ENCODE peak calls at places on chromosomes 13 and 19, in eight cellular contexts. J is IMR-90, H is cardiac muscle cell, X is lower lobe of right lung, C is endothelial cell of umbilical vein, L is pancreas, G is left ventricle myocardium inferior, Y is GM23338. R is an unnamed sample.

GRCh38 chr13:74191036-74191809 is 57.0 kb upstream of the KLF12 start:
- DNase-seq in J (peak; percentile 32), H (no peak), X (no peak), C (peak; percentile 63), L (no peak), G (no peak), Y (no peak), R (no peak)

GRCh38 chr19:45418812-45419211 is 4.9 kb downstream of the ERCC1 start:
- DNase-seq in J (no peak), H (no peak), X (no peak), C (no peak), L (no peak), G (no peak), Y (no peak), R (no peak)

GRCh38 chr13:51520524-51520923 is 63.7 kb upstream of the WDFY2 start:
- DNase-seq in J (peak; percentile 80), H (no peak), X (no peak), C (no peak), L (no peak), G (no peak), Y (no peak), R (no peak)

GRCh38 chr19:44071824-44072542 is at the start of gene ZNF284:
- DNase-seq in J (peak; percentile 93), H (peak; percentile 87), X (peak; percentile 84), C (peak; percentile 91), L (peak; percentile 91), G (peak; percentile 82), Y (peak; percentile 97), R (peak; percentile 72)

GRCh38 chr13:103188688-103189326 is 122.6 kb upstream of the SLC10A2 start:
- DNase-seq in J (no peak), H (peak; percentile 48), X (no peak), C (peak; percentile 5), L (no peak), G (no peak), Y (peak; percentile 57), R (no peak)

GRCh38 chr19:18284710-18285430 is 3.4 kb upstream of the JUND start:
- DNase-seq in J (no peak), H (no peak), X (no peak), C (no peak), L (no peak), G (no peak), Y (no peak), R (no peak)

GRCh38 chr19:46402725-46403124 is 10.6 kb downstream of the CCDC8 start:
- DNase-seq in J (no peak), H (no peak), X (peak; percentile 24), C (no peak), L (no peak), G (no peak), Y (no peak), R (no peak)

GRCh38 chr13:98222081-98222554 is 45.0 kb upstream of the RNF113B start:
- DNase-seq in J (peak; percentile 77), H (no peak), X (no peak), C (peak; percentile 88), L (peak; percentile 82), G (no peak), Y (no peak), R (no peak)

GRCh38 chr13:95349267-95349666 is 48.0 kb upstream of the ABCC4 start:
- DNase-seq in J (peak; percentile 40), H (no peak), X (no peak), C (no peak), L (no peak), G (no peak), Y (no peak), R (no peak)

GRCh38 chr19:16325161-16325527 is 518 bp downstream of the KLF2 start:
- DNase-seq in J (no peak), H (peak; percentile 56), X (peak; percentile 76), C (peak; percentile 30), L (no peak), G (peak; percentile 59), Y (peak; percentile 71), R (peak; percentile 49)

GRCh38 chr19:6720369-6721112 is at the start of gene C3:
- DNase-seq in J (peak; percentile 26), H (no peak), X (peak; percentile 68), C (no peak), L (peak; percentile 86), G (peak; percentile 62), Y (no peak), R (no peak)

GRCh38 chr13:59447846-59448620 is 715.7 kb downstream of the DIAPH3 start:
- DNase-seq in J (peak; percentile 75), H (no peak), X (no peak), C (no peak), L (no peak), G (no peak), Y (peak; percentile 98), R (no peak)

DNA sequence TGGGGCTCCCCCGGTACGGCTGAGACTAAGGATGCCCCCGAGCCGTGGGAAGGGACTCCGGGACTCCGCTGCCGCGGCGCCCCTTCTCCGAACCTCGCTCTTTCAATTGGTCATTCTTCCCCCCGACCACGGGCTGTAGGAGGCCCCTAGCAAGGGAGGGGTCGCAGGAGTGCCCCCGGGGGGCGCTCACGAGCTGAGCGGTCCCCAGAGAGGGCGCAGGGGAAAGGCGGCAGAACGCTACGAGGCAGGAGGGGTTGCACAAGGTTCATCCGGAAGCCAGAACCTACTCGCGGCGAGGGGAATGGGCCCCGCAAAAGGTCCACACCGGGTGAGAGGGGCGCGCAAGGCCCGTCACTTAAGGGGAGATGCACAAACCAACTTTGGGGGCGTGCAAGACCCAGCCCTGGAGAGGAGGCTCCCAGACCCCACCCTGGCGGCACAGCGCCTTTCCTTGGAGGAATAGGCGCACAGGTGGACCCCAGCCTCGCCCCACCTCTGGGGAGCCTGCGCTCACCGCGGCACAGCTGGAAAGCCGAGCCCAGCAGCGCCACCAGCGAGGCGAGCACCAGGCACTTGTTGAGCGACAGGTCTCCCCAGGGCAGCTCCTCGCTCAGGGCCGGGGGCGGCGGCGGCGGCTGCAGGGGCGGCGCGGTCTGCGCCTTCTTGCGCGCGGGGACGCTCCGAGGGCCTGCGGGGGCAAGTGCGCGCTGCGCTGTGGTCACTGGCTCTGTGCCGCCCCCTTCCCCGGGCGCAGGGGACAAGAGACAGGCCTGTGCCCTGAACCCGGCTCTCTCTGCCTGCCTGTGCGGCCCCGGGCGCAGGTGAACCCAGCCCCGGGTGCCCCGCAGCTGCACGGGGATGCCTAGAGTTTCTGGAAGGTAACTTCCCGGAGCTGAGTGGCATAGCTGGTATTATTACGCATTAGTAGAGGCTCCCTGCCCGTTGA is 2.8 kb downstream of the JSRP1 start:
- DNase-seq in J (no peak), H (peak; percentile 59), X (no peak), C (no peak), L (no peak), G (no peak), Y (peak; percentile 87), R (no peak)
- TF ChIP-seq CTCF in J (peak; percentile 19), H (peak; percentile 19), X (no peak), C (no peak), L (no peak), G (no peak), Y (peak; percentile 62), R (peak; percentile 70)

GRCh38 chr19:49435670-49436069 is 5.7 kb downstream of the SLC17A7 start:
- DNase-seq in J (no peak), H (no peak), X (no peak), C (no peak), L (no peak), G (no peak), Y (no peak), R (no peak)
- H3K27ac ChIP-seq in J (no peak overlapping the region), H (no peak overlapping the region), X (no peak overlapping the region), C (no peak overlapping the region), L (no peak overlapping the region), G (no peak overlapping the region), Y (no peak overlapping the region), R (no peak overlapping the region)

GRCh38 chr13:25175431-25175830 is 3.3 kb upstream of the AMER2 start:
- DNase-seq in J (no peak), H (no peak), X (no peak), C (no peak), L (no peak), G (no peak), Y (no peak), R (no peak)
- H3K27me3 ChIP-seq in J (peaks cover 39% of the 10 kb centered on the region), H (peaks cover 39% of the 10 kb centered on the region), X (peaks cover 48% of the 10 kb centered on the region), C (peaks cover 32% of the 10 kb centered on the region), L (no peaks in the 10 kb centered on the region), G (peaks cover 97% of the 10 kb centered on the region), Y (peaks cover 40% of the 10 kb centered on the region), R (peaks cover 58% of the 10 kb centered on the region)

DNA sequence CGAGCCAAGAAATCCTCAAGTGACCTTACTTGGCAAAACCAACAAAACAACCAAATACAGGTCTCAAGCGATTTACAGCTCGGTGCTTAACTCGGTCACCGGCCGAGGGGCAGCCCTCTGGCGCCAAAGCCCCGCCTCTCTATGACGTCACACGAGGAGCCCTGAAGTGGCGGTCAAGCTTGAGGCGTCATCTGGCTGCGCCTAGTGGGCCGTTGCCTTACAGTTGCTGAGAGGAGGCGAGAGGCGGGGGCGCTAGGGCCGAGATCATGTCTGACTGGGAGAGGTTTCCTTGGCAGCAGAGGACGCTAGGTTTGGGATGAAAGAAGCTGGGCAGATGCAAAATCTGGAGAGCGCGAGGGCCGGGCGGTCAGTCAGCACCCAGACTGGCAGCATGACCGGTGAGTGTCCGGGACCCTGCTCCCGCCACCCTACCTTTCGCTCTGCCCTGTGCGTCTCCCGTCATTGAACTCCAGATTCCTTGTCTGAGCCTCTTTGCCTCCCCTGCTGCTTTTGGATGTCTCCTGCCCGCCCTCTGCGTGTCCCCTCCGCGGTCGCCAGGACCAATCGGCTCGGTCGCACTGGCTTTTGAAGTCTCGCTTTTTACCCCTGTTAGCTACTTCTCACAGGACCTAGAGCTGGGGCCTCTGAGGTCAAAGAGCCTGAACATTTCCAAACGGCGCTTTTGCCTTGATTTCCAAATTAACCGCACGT is at the start of gene CDADC1:
- DNase-seq in J (peak; percentile 95), H (peak; percentile 100), X (peak; percentile 99), C (peak; percentile 97), L (peak; percentile 98), G (peak; percentile 98), Y (peak; percentile 99), R (peak; percentile 78)
- TF ChIP-seq CTCF in J (peak; percentile 7), H (no peak), X (no peak), C (no peak), L (no peak), G (no peak), Y (no peak), R (no peak)